ENCODE peak calls at places on chromosome X, in nine cellular contexts. Q is fibroblast of the conjunctiva; O is GM06990; M is D721Med; W is heart left ventricle; F is Kasumi-1; Y is stimulated activated CD4-positive, alpha-beta T cell treated with anti-CD3 and anti-CD28 coated beads, Interleukin-1b, Interleukin-23, amount 100 ng/mL, for 24 hours; N is amygdala; B is activated CD4-positive, alpha-beta T cell treated with anti-CD3 and anti-CD28 coated beads for 36 hours. I is an unnamed sample.

GRCh38 chrX:68685722-68686683 is 38.5 kb downstream of the STARD8 start:
- DNase-seq in Q (no peak), O (peak), M (no peak), W (peak), F (peak), Y (no peak), N (no peak), B (peak), I (no peak)

GRCh38 chrX:155334486-155335316 is at the start of gene CLIC2:
- DNase-seq in Q (peak), O (peak), M (no peak), W (peak), F (no peak), Y (no peak), N (no peak), B (peak), I (no peak)

GRCh38 chrX:48468693-48469691 is 1.1 kb downstream of the SLC38A5 start:
- DNase-seq in Q (no peak), O (peak), M (no peak), W (no peak), F (peak), Y (no peak), N (no peak), B (peak), I (no peak)

GRCh38 chrX:137033774-137034507 is at the start of gene GPR101:
- DNase-seq in Q (no peak), O (no peak), M (no peak), W (no peak), F (no peak), Y (no peak), N (no peak), B (peak), I (no peak)

GRCh38 chrX:6852869-6853268 is 294.6 kb upstream of the STS start:
- DNase-seq in Q (no peak), O (no peak), M (no peak), W (no peak), F (no peak), Y (no peak), N (no peak), B (no peak), I (no peak)

GRCh38 chrX:9942086-9942485 is 25.1 kb upstream of the CLDN34 start:
- DNase-seq in Q (no peak), O (peak), M (no peak), W (no peak), F (no peak), Y (peak), N (no peak), B (peak), I (no peak)

GRCh38 chrX:3548743-3549441 is 164.6 kb downstream of the PRKX start:
- DNase-seq in Q (peak), O (no peak), M (no peak), W (peak), F (peak), Y (no peak), N (peak), B (no peak), I (peak)

GRCh38 chrX:56788717-56789122 is 59.7 kb downstream of the NBDY start:
- DNase-seq in Q (peak), O (no peak), M (no peak), W (no peak), F (no peak), Y (no peak), N (peak), B (peak), I (no peak)

GRCh38 chrX:106243376-106243775 is 75.3 kb downstream of the PWWP3B start:
- DNase-seq in Q (no peak), O (no peak), M (no peak), W (no peak), F (no peak), Y (no peak), N (no peak), B (no peak), I (no peak)

GRCh38 chrX:37745354-37745753 is 34.5 kb upstream of the CYBB start:
- DNase-seq in Q (peak), O (peak), M (peak), W (peak), F (peak), Y (peak), N (peak), B (peak), I (peak)

I was measured in RCC 7860.